ENCODE peak calls at places on chromosomes 5 and 9, in four cellular contexts. R is WERI-Rb-1, Q is EH, O is COLO829. H is an unnamed sample.

GRCh38 chr9:92151691-92152393 is 36.6 kb upstream of the SPTLC1 start:
- DNase-seq in R (no peak), O (no peak), Q (peak; percentile 89), H (no peak)

GRCh38 chr5:175572922-175573321 is 84.9 kb upstream of the HRH2 start:
- DNase-seq in O (peak; percentile 15), Q (peak; percentile 28), R (no peak), H (no peak)

GRCh38 chr5:98905857-98906688 is 22.7 kb downstream of the CHD1 start:
- DNase-seq in O (no peak), Q (peak; percentile 56), R (no peak), H (no peak)

GRCh38 chr5:73189816-73190451 is 16.9 kb downstream of the TMEM174 start:
- DNase-seq in Q (peak; percentile 87), R (peak; percentile 39), O (no peak), H (no peak)

GRCh38 chr9:111839387-111839786 is 44.6 kb upstream of the SHOC1 start:
- DNase-seq in R (no peak), Q (peak; percentile 83), O (no peak), H (no peak)

GRCh38 chr5:12902611-12903010 is 998.4 kb upstream of the CTNND2 start:
- DNase-seq in O (no peak), Q (no peak), R (no peak), H (no peak)

GRCh38 chr5:78483809-78484521 is 123.5 kb downstream of the SCAMP1 start:
- DNase-seq in R (no peak), O (no peak), Q (peak; percentile 61), H (no peak)

GRCh38 chr5:170636206-170636605 is 132.4 kb downstream of the KCNIP1 start:
- DNase-seq in R (no peak), O (no peak), Q (no peak), H (no peak)

GRCh38 chr5:12901696-12902095 is 997.5 kb upstream of the CTNND2 start:
- DNase-seq in O (no peak), Q (no peak), R (no peak), H (no peak)

GRCh38 chr5:68149189-68149588 is 66.4 kb upstream of the PIK3R1 start:
- DNase-seq in Q (peak; percentile 21), O (no peak), R (no peak), H (no peak)

GRCh38 chr9:109150925-109151547 is 16.0 kb downstream of the FRRS1L start:
- DNase-seq in R (no peak), Q (no peak), O (no peak), H (no peak)

GRCh38 chr9:116695441-116695840 is 8.3 kb downstream of the TRIM32 start:
- DNase-seq in R (no peak), Q (no peak), O (no peak), H (no peak)

GRCh38 chr9:80605129-80605528 is 1033.4 kb downstream of the TLE4 start:
- DNase-seq in Q (no peak), R (no peak), O (peak; percentile 53), H (no peak)

GRCh38 chr5:143657814-143658395 is 154.1 kb upstream of the HMHB1 start:
- DNase-seq in O (no peak), R (no peak), Q (no peak), H (no peak)

GRCh38 chr5:125661584-125661983 is 761.6 kb upstream of the GRAMD2B start:
- DNase-seq in O (no peak), Q (no peak), R (no peak), H (no peak)

GRCh38 chr9:25449503-25449902 is 228.7 kb downstream of the TUSC1 start:
- DNase-seq in R (no peak), Q (no peak), O (no peak), H (no peak)

GRCh38 chr5:140041492-140042421 is 1.3 kb downstream of the NRG2 start:
- DNase-seq in O (peak; percentile 62), R (peak; percentile 46), Q (peak; percentile 80), H (peak; percentile 42)

GRCh38 chr9:109745335-109746283 is 34.4 kb upstream of the PALM2AKAP2 start:
- DNase-seq in Q (peak; percentile 81), R (no peak), O (no peak), H (no peak)

GRCh38 chr9:79569814-79570448 is 1.8 kb upstream of the TLE4 start:
- DNase-seq in O (no peak), R (no peak), Q (no peak), H (no peak)

GRCh38 chr5:150114102-150114641 is 27.8 kb upstream of the CSF1R start:
- DNase-seq in R (no peak), O (no peak), Q (peak; percentile 10), H (no peak)

GRCh38 chr9:109416135-109416706 is 81.9 kb downstream of the PTPN3 start:
- DNase-seq in R (no peak), Q (no peak), O (no peak), H (no peak)

GRCh38 chr5:135631356-135631755 is 52.6 kb upstream of the CXCL14 start:
- DNase-seq in Q (no peak), R (no peak), O (no peak), H (no peak)

GRCh38 chr5:111197523-111197922 is 26.7 kb upstream of the CAMK4 start:
- DNase-seq in Q (no peak), R (peak; percentile 6), O (no peak), H (no peak)

GRCh38 chr5:151912360-151912759 is 12.3 kb downstream of the GLRA1 start:
- DNase-seq in Q (no peak), R (no peak), O (no peak), H (no peak)

GRCh38 chr9:12784461-12785250 is 9.8 kb downstream of the LURAP1L start:
- DNase-seq in R (no peak), Q (peak; percentile 91), O (no peak), H (no peak)

GRCh38 chr5:60026174-60026573 is 132.6 kb upstream of the PDE4D start:
- DNase-seq in O (peak; percentile 1), Q (peak; percentile 85), R (no peak), H (no peak)

GRCh38 chr9:16505159-16505558 is 365.3 kb downstream of the BNC2 start:
- DNase-seq in R (no peak), Q (peak; percentile 92), O (no peak), H (no peak)

GRCh38 chr5:172868436-172868923 is 34.4 kb downstream of the ERGIC1 start:
- DNase-seq in R (no peak), O (peak; percentile 12), Q (peak; percentile 87), H (no peak)

GRCh38 chr9:121568101-121568460 is 68.4 kb upstream of the GGTA1 start:
- DNase-seq in Q (no peak), R (no peak), O (no peak), H (no peak)

GRCh38 chr5:148979104-148979723 is 83.6 kb downstream of the SH3TC2 start:
- DNase-seq in O (no peak), R (no peak), Q (no peak), H (no peak)

GRCh38 chr5:150060471-150060870 is 25.9 kb downstream of the CSF1R start:
- DNase-seq in Q (no peak), O (no peak), R (no peak), H (no peak)

GRCh38 chr5:66744040-66744439 is 147.8 kb downstream of the MAST4 start:
- DNase-seq in R (no peak), O (peak; percentile 37), Q (peak; percentile 1), H (no peak)

GRCh38 chr5:100803391-100803790 is 99.7 kb downstream of the ST8SIA4 start:
- DNase-seq in R (no peak), O (no peak), Q (no peak), H (no peak)

GRCh38 chr5:110335361-110336046 is 391.0 kb downstream of the TMEM232 start:
- DNase-seq in R (peak; percentile 11), O (no peak), Q (peak; percentile 59), H (no peak)

GRCh38 chr5:88172847-88173758 is 95.5 kb downstream of the TMEM161B start:
- DNase-seq in O (no peak), R (peak; percentile 56), Q (peak; percentile 12), H (no peak)

GRCh38 chr9:134209731-134210311 is 45.5 kb upstream of the RNU6ATAC start:
- DNase-seq in R (no peak), O (no peak), Q (no peak), H (no peak)

GRCh38 chr5:148386041-148386440 is 2.3 kb downstream of the FBXO38 start:
- DNase-seq in Q (peak; percentile 35), R (no peak), O (no peak), H (no peak)

GRCh38 chr5:137629646-137630045 is 106.2 kb downstream of the KLHL3 start:
- DNase-seq in Q (peak; percentile 67), R (no peak), O (peak; percentile 72), H (peak; percentile 46)